ENCODE peak calls at places on chromosomes 13 and 19, in five cellular contexts. B is heart right ventricle, D is NT2/D1, G is AG04450, K is PC-3. U is an unnamed sample.

GRCh38 chr19:11225172-11225571 is 14.2 kb upstream of the ANGPTL8 start:
- DNase-seq in B (no peak), D (no peak), G (no peak), K (no peak), U (no peak)

GRCh38 chr13:46687810-46688209 is 109.2 kb downstream of the ESD start:
- DNase-seq in B (no peak), D (peak), G (no peak), K (peak), U (peak)

GRCh38 chr19:39103151-39103550 is 19.0 kb downstream of the ACP7 start:
- DNase-seq in B (no peak), D (no peak), G (no peak), K (no peak), U (no peak)

GRCh38 chr13:102289606-102290005 is 112.2 kb downstream of the FGF14 start:
- DNase-seq in B (no peak), D (no peak), G (no peak), K (peak), U (no peak)

GRCh38 chr19:41753159-41753558 is 2.2 kb upstream of the CEACAM6 start:
- DNase-seq in B (no peak), D (peak), G (no peak), K (peak), U (peak)

GRCh38 chr13:112545866-112546265 is 42.1 kb downstream of the TUBGCP3 start:
- DNase-seq in B (no peak), D (no peak), G (peak), K (no peak), U (no peak)

GRCh38 chr13:27037171-27037570 is 134.4 kb downstream of the USP12 start:
- DNase-seq in B (no peak), D (no peak), G (no peak), K (no peak), U (no peak)

GRCh38 chr13:27401210-27401609 is 23.2 kb upstream of the GTF3A start:
- DNase-seq in B (no peak), D (no peak), G (no peak), K (peak), U (no peak)

GRCh38 chr13:49754146-49754545 is 38.3 kb downstream of the KPNA3 start:
- DNase-seq in B (no peak), D (no peak), G (no peak), K (no peak), U (no peak)

GRCh38 chr19:53772943-53773342 is 51.2 kb downstream of the NLRP12 start:
- DNase-seq in B (peak), D (peak), G (peak), K (peak), U (peak)

GRCh38 chr13:25945596-25945995 is 106.2 kb downstream of the SHISA2 start:
- DNase-seq in B (no peak), D (no peak), G (no peak), K (no peak), U (no peak)

GRCh38 chr13:85241045-85241444 is 558.2 kb downstream of the SLITRK6 start:
- DNase-seq in B (no peak), D (no peak), G (peak), K (peak), U (no peak)

GRCh38 chr13:45825124-45825650 is 26.4 kb downstream of the SIAH3 start:
- DNase-seq in B (no peak), D (no peak), G (no peak), K (no peak), U (no peak)

GRCh38 chr13:29801737-29802305 is 48.6 kb downstream of the UBL3 start:
- DNase-seq in B (no peak), D (no peak), G (no peak), K (no peak), U (no peak)

GRCh38 chr19:29845576-29846176 is 33.9 kb downstream of the CCNE1 start:
- DNase-seq in B (peak), D (no peak), G (no peak), K (no peak), U (no peak)

GRCh38 chr13:38872693-38873092 is 117.9 kb downstream of the STOML3 start:
- DNase-seq in B (peak), D (peak), G (no peak), K (peak), U (peak)

GRCh38 chr19:49436381-49437017 is 4.8 kb downstream of the SLC17A7 start:
- DNase-seq in B (no peak), D (no peak), G (no peak), K (no peak), U (peak)

GRCh38 chr19:14097532-14098151 is 7.1 kb upstream of the SAMD1 start:
- DNase-seq in B (no peak), D (no peak), G (no peak), K (no peak), U (no peak)

GRCh38 chr13:53200498-53201453 is 172.2 kb downstream of the OLFM4 start:
- DNase-seq in B (peak), D (peak), G (no peak), K (no peak), U (peak)

GRCh38 chr19:49212302-49212701 is 54.7 kb downstream of the TRPM4 start:
- DNase-seq in B (no peak), D (no peak), G (no peak), K (peak), U (no peak)

GRCh38 chr19:991174-991931 is 7.2 kb downstream of the WDR18 start:
- DNase-seq in B (no peak), D (no peak), G (no peak), K (peak), U (no peak)

GRCh38 chr19:22628401-22628800 is 5.7 kb upstream of the ZNF492 start:
- DNase-seq in B (no peak), D (no peak), G (no peak), K (no peak), U (no peak)

GRCh38 chr13:22081430-22081829 is 410.6 kb downstream of the FGF9 start:
- DNase-seq in B (no peak), D (no peak), G (no peak), K (no peak), U (no peak)

GRCh38 chr13:64723735-64724134 is 2506.4 kb downstream of the PCDH9 start:
- DNase-seq in B (no peak), D (no peak), G (peak), K (peak), U (no peak)

GRCh38 chr13:97627566-97627965 is 193.6 kb downstream of the RAP2A start:
- DNase-seq in B (peak), D (no peak), G (peak), K (peak), U (peak)

GRCh38 chr13:41389580-41389979 is 67.8 kb upstream of the RGCC start:
- DNase-seq in B (no peak), D (no peak), G (no peak), K (no peak), U (no peak)

GRCh38 chr19:6489278-6490061 is 7.9 kb upstream of the DENND1C start:
- DNase-seq in B (no peak), D (no peak), G (no peak), K (no peak), U (no peak)

GRCh38 chr19:13906525-13906904 is 514 bp downstream of the CC2D1A start:
- DNase-seq in B (peak), D (no peak), G (no peak), K (peak), U (no peak)

GRCh38 chr13:79382545-79383275 is 23.3 kb downstream of the RBM26 start:
- DNase-seq in B (no peak), D (no peak), G (no peak), K (peak), U (no peak)

GRCh38 chr13:104625196-104625595 is 1559.0 kb upstream of the SLC10A2 start:
- DNase-seq in B (no peak), D (no peak), G (no peak), K (no peak), U (no peak)

GRCh38 chr19:45505151-45505995 is 1.9 kb upstream of the VASP start:
- DNase-seq in B (no peak), D (no peak), G (no peak), K (no peak), U (no peak)

GRCh38 chr13:81197483-81197882 is 856.6 kb upstream of the SPRY2 start:
- DNase-seq in B (no peak), D (no peak), G (no peak), K (no peak), U (no peak)

GRCh38 chr13:93685900-93686299 is 459.3 kb downstream of the GPC6 start:
- DNase-seq in B (no peak), D (no peak), G (no peak), K (no peak), U (no peak)

GRCh38 chr13:113052206-113052605 is 53.4 kb upstream of the F7 start:
- DNase-seq in B (no peak), D (no peak), G (no peak), K (no peak), U (no peak)

GRCh38 chr19:45424191-45425058 is 708 bp upstream of the ERCC1 start:
- DNase-seq in B (peak), D (no peak), G (peak), K (peak), U (no peak)

GRCh38 chr19:18294467-18294864 is 13.0 kb upstream of the JUND start:
- DNase-seq in B (no peak), D (no peak), G (no peak), K (peak), U (no peak)

GRCh38 chr19:3586124-3586626 is 897 bp downstream of the GIPC3 start:
- DNase-seq in B (no peak), D (no peak), G (no peak), K (no peak), U (no peak)

DNA sequence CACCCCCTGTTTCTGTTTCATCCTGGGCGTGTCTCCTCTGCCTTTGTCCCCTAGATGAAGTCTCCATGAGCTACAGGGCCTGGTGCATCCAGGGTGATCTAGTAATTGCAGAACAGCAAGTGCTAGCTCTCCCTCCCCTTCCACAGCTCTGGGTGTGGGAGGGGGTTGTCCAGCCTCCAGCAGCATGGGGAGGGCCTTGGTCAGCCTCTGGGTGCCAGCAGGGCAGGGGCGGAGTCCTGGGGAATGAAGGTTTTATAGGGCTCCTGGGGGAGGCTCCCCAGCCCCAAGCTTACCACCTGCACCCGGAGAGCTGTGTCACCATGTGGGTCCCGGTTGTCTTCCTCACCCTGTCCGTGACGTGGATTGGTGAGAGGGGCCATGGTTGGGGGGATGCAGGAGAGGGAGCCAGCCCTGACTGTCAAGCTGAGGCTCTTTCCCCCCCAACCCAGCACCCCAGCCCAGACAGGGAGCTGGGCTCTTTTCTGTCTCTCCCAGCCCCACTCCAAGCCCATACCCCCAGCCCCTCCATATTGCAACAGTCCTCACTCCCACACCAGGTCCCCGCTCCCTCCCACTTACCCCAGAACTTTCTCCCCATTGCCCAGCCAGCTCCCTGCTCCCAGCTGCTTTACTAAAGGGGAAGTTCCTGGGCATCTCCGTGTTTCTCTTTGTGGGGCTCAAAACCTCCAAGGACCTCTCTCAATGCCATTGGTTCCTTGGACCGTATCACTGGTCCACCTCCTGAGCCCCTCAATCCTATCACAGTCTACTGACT is at the start of gene KLK3:
- DNase-seq in B (no peak), D (no peak), G (no peak), K (no peak), U (no peak)
- H3K4me3 ChIP-seq in B (no peak), D (no peak), G (no peak), K (no peak), U (no peak)

DNA sequence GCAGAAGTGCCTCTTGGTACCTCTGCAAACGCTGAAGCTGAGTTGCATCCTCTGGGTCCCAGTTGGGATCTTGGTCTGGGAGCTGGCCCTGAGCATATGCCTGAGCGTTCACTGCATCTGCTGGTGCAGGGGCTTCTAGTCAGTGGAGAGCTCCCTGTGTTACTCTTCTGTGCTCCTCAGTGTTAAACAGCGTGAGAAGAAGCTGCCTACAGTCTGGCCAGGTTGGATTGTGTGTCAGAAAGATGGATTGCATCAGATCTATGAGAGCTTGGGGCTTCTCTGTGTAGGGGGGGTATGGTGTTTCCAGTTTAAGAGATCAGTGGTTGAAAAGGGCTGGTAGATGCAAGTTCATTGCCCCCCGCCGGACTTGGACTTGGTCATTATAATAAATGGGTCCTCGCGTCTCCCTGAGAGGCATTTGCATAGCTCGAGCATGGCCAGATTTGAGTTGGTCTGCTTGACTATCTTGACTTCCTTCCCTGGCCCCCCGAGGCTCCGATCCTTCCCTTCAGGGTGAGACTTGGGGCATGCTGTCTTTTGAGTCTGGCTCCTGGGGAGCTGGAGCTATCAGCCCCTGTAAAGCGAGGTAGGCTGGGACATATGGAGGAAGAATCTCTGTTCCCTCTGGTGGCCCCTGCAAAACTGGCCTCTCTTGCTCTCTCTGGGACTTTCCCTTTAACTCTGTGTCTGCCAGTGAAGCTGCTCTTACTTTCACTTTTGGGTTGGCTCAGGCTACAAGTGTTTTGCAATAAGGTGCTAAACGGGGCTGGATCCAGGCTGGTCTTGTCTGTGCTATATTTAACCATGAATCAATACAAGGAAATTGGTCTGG is 52.9 kb downstream of the OR10H4 start:
- DNase-seq in B (no peak), D (no peak), G (peak), K (peak), U (no peak)
- H3K4me3 ChIP-seq in B (peak), D (no peak), G (peak), K (peak), U (no peak)

DNA sequence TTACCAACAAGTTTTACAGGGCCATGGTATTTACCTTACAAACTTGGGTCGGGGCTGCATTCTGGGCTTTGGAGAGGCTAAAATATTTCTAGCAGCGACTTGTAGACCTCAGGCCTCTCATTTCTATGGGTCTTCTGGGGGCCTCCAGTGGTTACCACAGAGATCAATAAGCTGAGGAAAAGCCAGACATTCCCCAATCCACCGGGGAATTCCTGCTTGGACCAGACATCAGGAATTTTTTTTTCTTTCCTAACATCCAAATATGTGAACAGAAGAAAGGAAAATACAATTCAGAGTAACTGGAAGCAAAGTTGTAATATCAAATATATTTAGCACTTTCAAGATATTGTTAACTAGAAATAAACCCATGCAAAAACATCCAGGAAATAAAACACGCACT is 1.5 kb downstream of the DZIP1 start:
- DNase-seq in B (no peak), D (no peak), G (no peak), K (no peak), U (no peak)
- H3K4me3 ChIP-seq in B (peak), D (peak), G (peak), K (no peak), U (no peak)

DNA sequence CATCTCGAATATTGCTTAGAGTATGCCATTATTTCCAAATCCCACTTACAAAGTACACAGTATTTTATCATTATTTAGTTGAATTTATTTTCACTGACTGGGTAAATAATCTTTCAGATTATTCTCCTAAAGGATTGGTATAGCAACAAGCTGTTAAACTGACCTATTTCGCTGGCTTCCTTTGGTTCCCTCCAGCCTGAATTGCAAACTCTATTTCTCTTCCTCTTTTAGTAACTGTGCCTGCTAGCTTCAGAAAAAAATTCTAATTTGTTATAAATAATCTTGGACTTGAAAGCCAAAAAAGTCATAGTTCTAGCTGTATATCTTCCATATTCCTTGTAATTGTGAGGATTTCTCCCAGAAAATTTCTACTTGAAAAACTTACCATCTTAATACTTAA is 15.0 kb upstream of the CCNA1 start:
- DNase-seq in B (no peak), D (no peak), G (no peak), K (no peak), U (no peak)
- H3K4me3 ChIP-seq in B (no peak), D (no peak), G (no peak), K (peak), U (no peak)

GRCh38 chr19:37654118-37654517 is 1.1 kb downstream of the ZFP30 start:
- DNase-seq in B (no peak), D (no peak), G (no peak), K (no peak), U (no peak)
- H3K4me3 ChIP-seq in B (peak), D (peak), G (peak), K (peak), U (no peak)

GRCh38 chr13:76884571-76885202 is 1.5 kb downstream of the KCTD12 start:
- DNase-seq in B (peak), D (no peak), G (no peak), K (peak), U (no peak)

GRCh38 chr13:76887070-76887563 is 912 bp upstream of the KCTD12 start:
- DNase-seq in B (peak), D (no peak), G (no peak), K (no peak), U (no peak)

GRCh38 chr13:76886292-76887061 is at the start of gene KCTD12:
- DNase-seq in B (peak), D (peak), G (no peak), K (peak), U (no peak)

GRCh38 chr13:76885203-76886004 is 801 bp downstream of the KCTD12 start:
- DNase-seq in B (peak), D (peak), G (no peak), K (peak), U (no peak)

GRCh38 chr13:76886005-76886291 is 257 bp downstream of the KCTD12 start:
- DNase-seq in B (no peak), D (no peak), G (no peak), K (no peak), U (no peak)
- H3K4me3 ChIP-seq in B (peak), D (peak), G (peak), K (peak), U (peak)

DNA sequence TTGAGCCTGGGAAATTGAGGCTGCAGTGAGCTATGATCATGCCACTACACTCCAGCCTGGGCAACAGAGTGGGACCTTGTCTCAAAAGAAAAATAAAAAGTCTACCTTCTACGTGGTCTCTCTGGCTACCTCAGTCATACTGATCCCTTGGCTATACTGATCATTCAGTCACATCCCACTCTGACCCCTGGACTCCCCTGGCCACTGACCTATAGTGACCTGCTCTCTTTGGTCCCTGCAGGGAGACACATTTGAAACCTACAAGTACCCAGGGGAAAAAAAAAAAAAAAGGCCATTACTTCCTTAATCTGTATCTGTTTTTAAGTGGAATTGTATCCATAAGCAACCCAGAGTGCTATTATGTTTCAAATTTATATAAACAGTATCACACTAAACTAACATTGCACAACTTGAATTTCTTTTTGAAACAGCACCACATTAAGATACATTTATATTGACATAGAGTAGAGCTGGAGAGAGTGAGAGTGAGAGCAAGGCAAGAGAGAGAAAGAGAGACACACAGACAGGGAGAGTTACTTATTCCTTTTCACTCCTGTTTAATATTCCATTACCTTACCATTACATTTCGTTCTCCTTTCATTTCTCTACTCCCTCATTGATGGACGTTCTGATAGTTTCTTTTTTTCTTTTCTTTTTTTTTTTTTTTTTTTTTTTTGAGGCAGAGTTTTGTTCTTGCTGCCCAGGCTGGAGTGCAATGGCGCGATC is 23.7 kb upstream of the CERS4 start:
- DNase-seq in B (no peak), D (no peak), G (no peak), K (no peak), U (no peak)
- H3K4me3 ChIP-seq in B (no peak), D (no peak), G (no peak), K (no peak), U (no peak)

U was measured in iPS DF 6.9.